ENCODE peak calls at places on chromosome 16, in eight cellular contexts. A, L, K, C, X, Q, E and F are unnamed samples.
A peak's percentile ranks its signal among the peaks of the same experiment; 100 is the strongest.

GRCh38 chr16:59701987-59702386 is 967.9 kb upstream of the GOT2 start:
- DNase-seq in Q (no peak), K (no peak), A (no peak), E (no peak), L (no peak), C (no peak), X (no peak), F (no peak)

GRCh38 chr16:75695708-75696107 is 5.6 kb downstream of the DUXB start:
- DNase-seq in C (no peak), X (no peak), K (no peak), Q (no peak), E (no peak), L (no peak), A (peak; percentile 81), F (no peak)

GRCh38 chr16:9826630-9827029 is 355.6 kb downstream of the GRIN2A start:
- DNase-seq in L (no peak), A (no peak), Q (no peak), E (no peak), C (no peak), X (no peak), K (no peak), F (no peak)

GRCh38 chr16:351804-352520 is 561 bp downstream of the AXIN1 start:
- DNase-seq in X (no peak), Q (no peak), K (no peak), L (no peak), C (no peak), E (no peak), A (peak; percentile 61), F (peak; percentile 42)

GRCh38 chr16:17134586-17134985 is 336.2 kb downstream of the XYLT1 start:
- DNase-seq in C (no peak), E (no peak), L (no peak), Q (no peak), K (no peak), A (no peak), X (no peak), F (no peak)

GRCh38 chr16:83701494-83701893 is 106.3 kb upstream of the HSBP1 start:
- DNase-seq in E (no peak), K (no peak), L (no peak), X (no peak), Q (no peak), C (no peak), A (peak; percentile 90), F (peak; percentile 47)

GRCh38 chr16:76780556-76780955 is 410.4 kb upstream of the MON1B start:
- DNase-seq in X (no peak), K (no peak), A (no peak), L (no peak), C (no peak), Q (no peak), E (no peak), F (no peak)

GRCh38 chr16:35302859-35303258 is 1843.4 kb downstream of the TP53TG3F start:
- DNase-seq in C (no peak), A (no peak), E (no peak), K (no peak), Q (no peak), X (no peak), L (no peak), F (no peak)

GRCh38 chr16:1216681-1217400 is 8.2 kb downstream of the TPSG1 start:
- DNase-seq in A (no peak), L (no peak), Q (no peak), X (no peak), C (no peak), E (no peak), K (no peak), F (no peak)

GRCh38 chr16:23694707-23695373 is 16.2 kb downstream of the PLK1 start:
- DNase-seq in E (no peak), K (no peak), Q (no peak), L (no peak), C (peak; percentile 18), A (peak; percentile 94), X (no peak), F (no peak)

GRCh38 chr16:2795714-2796143 is 2.5 kb upstream of the PRSS41 start:
- DNase-seq in X (no peak), C (no peak), K (no peak), L (no peak), Q (peak; percentile 9), A (no peak), E (no peak), F (no peak)

GRCh38 chr16:3007059-3007956 is 5.4 kb upstream of the CLDN9 start:
- DNase-seq in C (no peak), A (peak; percentile 86), L (no peak), X (no peak), E (no peak), Q (no peak), K (no peak), F (no peak)

GRCh38 chr16:15782573-15783365 is 74.1 kb downstream of the MYH11 start:
- DNase-seq in K (no peak), L (no peak), E (no peak), C (no peak), A (peak; percentile 32), X (no peak), Q (no peak), F (no peak)

GRCh38 chr16:29765167-29766032 is 12.7 kb upstream of the ZG16 start:
- DNase-seq in L (no peak), C (no peak), A (no peak), X (no peak), E (no peak), K (no peak), Q (no peak), F (peak; percentile 98)

GRCh38 chr16:46828943-46829342 is 2.0 kb downstream of the C16orf87 start:
- DNase-seq in L (no peak), K (no peak), A (no peak), E (no peak), X (no peak), Q (no peak), C (no peak), F (no peak)

GRCh38 chr16:70573451-70574121 is 50.0 kb downstream of the SF3B3 start:
- DNase-seq in Q (peak; percentile 83), K (no peak), A (peak; percentile 28), E (no peak), X (no peak), L (peak; percentile 58), C (peak; percentile 58), F (peak; percentile 49)

GRCh38 chr16:79463839-79464238 is 136.7 kb downstream of the MAF start:
- DNase-seq in L (no peak), K (no peak), C (no peak), Q (no peak), X (no peak), E (no peak), A (no peak), F (no peak)

GRCh38 chr16:8720080-8720966 is 45.9 kb downstream of the ABAT start:
- DNase-seq in L (no peak), Q (no peak), A (peak; percentile 76), E (no peak), X (no peak), K (no peak), C (peak; percentile 52), F (peak; percentile 73)

GRCh38 chr16:4365014-4365406 is 6.6 kb upstream of the VASN start:
- DNase-seq in E (no peak), Q (no peak), L (no peak), C (no peak), K (no peak), X (no peak), A (no peak), F (no peak)
- H3K36me3 ChIP-seq in E (peaks cover 20% of the 10 kb centered on the region), Q (no peaks in the 10 kb centered on the region), L (peaks cover 27% of the 10 kb centered on the region), C (peaks cover 1% of the 10 kb centered on the region), K (peaks cover 6% of the 10 kb centered on the region), X (peaks cover 76% of the 10 kb centered on the region), A (no peaks in the 10 kb centered on the region), F (no peaks in the 10 kb centered on the region)

GRCh38 chr16:88713568-88714419 is 7.5 kb downstream of the CTU2 start:
- DNase-seq in L (no peak), Q (no peak), E (no peak), A (no peak), C (no peak), K (no peak), X (no peak), F (no peak)

GRCh38 chr16:88711750-88712340 is 5.5 kb downstream of the CTU2 start:
- DNase-seq in K (no peak), C (no peak), E (no peak), Q (no peak), L (no peak), X (no peak), A (no peak), F (no peak)

GRCh38 chr16:88714420-88715302 is 8.4 kb downstream of the CTU2 start:
- DNase-seq in X (no peak), C (no peak), Q (no peak), K (no peak), E (no peak), A (no peak), L (no peak), F (no peak)

GRCh38 chr16:88712362-88712979 is 6.2 kb downstream of the CTU2 start:
- DNase-seq in C (no peak), E (no peak), A (no peak), X (no peak), K (no peak), Q (no peak), L (no peak), F (no peak)

GRCh38 chr16:88713054-88713453 is 6.8 kb downstream of the CTU2 start:
- DNase-seq in E (no peak), A (no peak), C (no peak), L (no peak), X (no peak), K (no peak), Q (no peak), F (no peak)
- H3K36me3 ChIP-seq in E (peaks cover 44% of the 10 kb centered on the region), A (no peaks in the 10 kb centered on the region), C (peaks cover 4% of the 10 kb centered on the region), L (peaks cover 47% of the 10 kb centered on the region), X (peaks cover 70% of the 10 kb centered on the region), K (peaks cover 9% of the 10 kb centered on the region), Q (peaks cover 32% of the 10 kb centered on the region), F (peaks cover 37% of the 10 kb centered on the region)

DNA sequence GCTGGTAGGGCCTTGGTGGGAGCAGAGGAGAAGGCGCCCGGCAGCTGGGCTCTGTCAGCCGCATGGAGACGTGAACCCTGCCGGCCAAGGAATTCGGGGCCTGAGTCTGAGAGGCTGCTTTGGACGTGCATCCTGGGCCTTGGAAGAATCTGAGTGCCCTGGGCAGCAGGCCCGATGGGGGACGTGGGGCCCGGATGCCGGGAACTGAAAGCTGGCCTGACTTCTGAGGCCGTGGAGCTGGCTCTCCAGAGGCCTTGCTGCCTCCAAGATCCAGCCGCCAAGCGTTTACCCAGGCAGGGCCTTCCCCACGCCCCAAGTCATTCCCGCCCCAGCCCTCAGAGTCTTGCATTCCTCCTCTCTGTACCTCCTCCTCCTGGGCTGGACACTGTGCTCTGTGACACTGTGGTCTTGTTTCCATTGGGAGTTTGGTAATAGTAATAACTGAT is 37.2 kb downstream of the NKD1 start:
- DNase-seq in E (peak; percentile 82), K (no peak), A (no peak), X (no peak), Q (peak; percentile 93), C (no peak), L (no peak), F (peak; percentile 15)
- H3K36me3 ChIP-seq in E (no peaks in the 10 kb centered on the region), K (no peaks in the 10 kb centered on the region), A (no peaks in the 10 kb centered on the region), X (peaks cover 4% of the 10 kb centered on the region), Q (no peaks in the 10 kb centered on the region), C (no peaks in the 10 kb centered on the region), L (no peaks in the 10 kb centered on the region), F (no peaks in the 10 kb centered on the region)

DNA sequence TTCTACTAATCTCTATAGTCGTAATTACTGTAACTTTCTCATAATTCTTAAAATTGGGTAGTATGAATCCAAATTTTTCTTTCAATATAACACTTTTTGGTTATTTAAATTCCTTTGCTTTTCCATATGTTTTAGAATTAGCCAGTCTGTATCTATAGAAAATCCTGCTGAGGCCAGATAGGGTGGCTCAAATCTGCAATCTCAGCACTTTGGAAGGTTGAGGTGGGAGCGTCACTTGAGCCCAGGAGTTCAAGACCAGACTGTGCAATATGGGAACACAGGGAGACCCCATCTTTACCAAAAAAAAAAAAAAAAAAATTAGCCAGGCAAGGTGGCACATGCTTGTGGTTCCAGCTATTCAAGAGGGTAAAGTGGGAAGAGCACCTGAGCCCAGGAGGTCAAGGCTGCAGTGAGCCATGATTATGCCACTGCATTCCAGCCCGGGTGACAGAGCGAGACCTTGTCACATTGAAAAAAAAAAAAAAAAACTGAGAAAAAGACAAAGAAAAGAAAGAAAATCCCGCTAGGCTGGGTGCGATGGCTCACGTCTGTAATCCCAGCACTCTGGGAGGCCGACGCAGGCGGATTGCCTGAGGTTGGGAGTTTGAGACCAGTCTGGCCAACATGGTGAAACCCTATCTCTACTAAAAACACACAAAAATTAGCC is 9.3 kb downstream of the TERF2 start:
- DNase-seq in L (no peak), Q (no peak), K (no peak), C (no peak), A (no peak), X (no peak), E (no peak), F (no peak)
- H3K36me3 ChIP-seq in L (peaks cover 93% of the 10 kb centered on the region), Q (peaks cover 4% of the 10 kb centered on the region), K (no peaks in the 10 kb centered on the region), C (no peaks in the 10 kb centered on the region), A (peaks cover 34% of the 10 kb centered on the region), X (peaks cover 28% of the 10 kb centered on the region), E (peaks cover 54% of the 10 kb centered on the region), F (peaks cover 19% of the 10 kb centered on the region)